ENCODE peak calls at places on chromosomes 16 and 17, in nine cellular contexts. X is fibroblast of mammary gland, V is small intestine, F is right cardiac atrium, Y is heart left ventricle, B is non-pigmented ciliary epithelial cell, C is kidney tubule cell, H is colonic mucosa, E is HFFc6. U is an unnamed sample.

GRCh38 chr17:77503916-77504651 is 363.3 kb downstream of the SEC14L1 start:
- DNase-seq in X (no peak), V (no peak), F (no peak), Y (no peak), B (no peak), C (no peak), H (no peak), E (no peak), U (peak; percentile 46)

GRCh38 chr16:24139282-24139681 is 116.9 kb upstream of the CACNG3 start:
- DNase-seq in X (no peak), V (no peak), F (no peak), Y (no peak), B (no peak), C (peak; percentile 24), H (no peak), E (no peak), U (no peak)

GRCh38 chr16:82157836-82158235 is 12.2 kb downstream of the MPHOSPH6 start:
- DNase-seq in X (no peak), V (no peak), F (no peak), Y (no peak), B (no peak), C (no peak), H (no peak), E (no peak), U (no peak)

GRCh38 chr16:19085679-19086200 is 18.3 kb downstream of the COQ7 start:
- DNase-seq in X (peak; percentile 44), V (peak; percentile 88), F (no peak), Y (no peak), B (no peak), C (no peak), H (peak; percentile 85), E (no peak), U (no peak)

GRCh38 chr16:85424260-85425060 is 188.7 kb upstream of the GSE1 start:
- DNase-seq in X (no peak), V (no peak), F (no peak), Y (peak; percentile 38), B (no peak), C (no peak), H (peak; percentile 22), E (no peak), U (no peak)

GRCh38 chr17:75019146-75019545 is 6.7 kb downstream of the MRPL58 start:
- DNase-seq in X (no peak), V (no peak), F (no peak), Y (no peak), B (no peak), C (no peak), H (no peak), E (no peak), U (no peak)

GRCh38 chr17:13919818-13920217 is 149.5 kb upstream of the COX10 start:
- DNase-seq in X (no peak), V (no peak), F (no peak), Y (no peak), B (no peak), C (no peak), H (no peak), E (no peak), U (no peak)

GRCh38 chr16:88274847-88275246 is 107.9 kb upstream of the ZNF469 start:
- DNase-seq in X (peak; percentile 35), V (no peak), F (no peak), Y (no peak), B (no peak), C (no peak), H (no peak), E (no peak), U (no peak)

GRCh38 chr16:3004781-3005284 is 7.9 kb upstream of the CLDN9 start:
- DNase-seq in X (no peak), V (peak; percentile 78), F (no peak), Y (no peak), B (no peak), C (peak; percentile 65), H (peak; percentile 82), E (no peak), U (no peak)

GRCh38 chr16:19137201-19137601 is 23.4 kb downstream of the ITPRIPL2 start:
- DNase-seq in X (peak; percentile 61), V (no peak), F (no peak), Y (no peak), B (no peak), C (no peak), H (no peak), E (no peak), U (no peak)

GRCh38 chr16:73847090-73847489 is 449.5 kb upstream of the PSMD7 start:
- DNase-seq in X (no peak), V (no peak), F (no peak), Y (no peak), B (no peak), C (no peak), H (no peak), E (no peak), U (no peak)

GRCh38 chr16:87996962-87997880 is 46.0 kb downstream of the BANP start:
- DNase-seq in X (no peak), V (no peak), F (no peak), Y (no peak), B (no peak), C (no peak), H (no peak), E (no peak), U (no peak)

U was measured in D341Med.